ENCODE peak calls at places on chromosome 2, in six cellular contexts. X is globus pallidus, O is AG04450, S is mucosa of descending colon, I is A172, M is immature natural killer cell. P is an unnamed sample.

GRCh38 chr2:147026261-147026660 is 818.6 kb upstream of the ACVR2A start:
- DNase-seq in M (no peak), S (no peak), I (no peak), O (no peak), X (no peak), P (no peak)

GRCh38 chr2:62478093-62478580 is 27.9 kb downstream of the TMEM17 start:
- DNase-seq in O (no peak), X (no peak), I (no peak), S (peak), M (no peak), P (no peak)

GRCh38 chr2:239960929-239961661 is 64.0 kb downstream of the NDUFA10 start:
- DNase-seq in S (no peak), M (no peak), X (no peak), O (no peak), I (no peak), P (no peak)

GRCh38 chr2:28360742-28361293 is 31.8 kb upstream of the FOSL2 start:
- DNase-seq in S (no peak), X (no peak), O (peak), M (no peak), I (peak), P (no peak)

GRCh38 chr2:102520801-102521200 is 47.8 kb downstream of the SLC9A4 start:
- DNase-seq in I (no peak), M (no peak), X (no peak), S (no peak), O (no peak), P (no peak)

GRCh38 chr2:159586034-159586433 is 30.3 kb downstream of the BAZ2B start:
- DNase-seq in S (no peak), X (no peak), O (no peak), I (no peak), M (no peak), P (no peak)

GRCh38 chr2:233152541-233152940 is 92.4 kb downstream of the INPP5D start:
- DNase-seq in S (no peak), M (no peak), O (no peak), X (peak), I (no peak), P (no peak)

GRCh38 chr2:203681978-203682377 is 24.5 kb upstream of the CD28 start:
- DNase-seq in S (no peak), O (no peak), I (no peak), M (no peak), X (no peak), P (no peak)

GRCh38 chr2:217948897-217949296 is 53.9 kb downstream of the TNS1 start:
- DNase-seq in O (no peak), S (no peak), X (no peak), I (no peak), M (no peak), P (no peak)